ENCODE peak calls at places on chromosomes 11 and 22, in ten cellular contexts. M, A, O, T, J, S, D, K, Q and R are unnamed samples.

GRCh38 chr11:9568854-9569587 is 4.4 kb upstream of the WEE1 start:
- DNase-seq in M (no peak), A (peak), O (peak), T (peak), J (peak), S (peak), D (peak), K (peak), Q (peak), R (no peak)

GRCh38 chr11:27933992-27934829 is 173.7 kb downstream of the KIF18A start:
- DNase-seq in M (no peak), A (peak), O (peak), T (peak), J (no peak), S (peak), D (no peak), K (no peak), Q (no peak), R (no peak)

GRCh38 chr22:46113910-46114517 is 36.3 kb upstream of the PPARA start:
- DNase-seq in M (no peak), A (no peak), O (no peak), T (no peak), J (no peak), S (no peak), D (no peak), K (no peak), Q (no peak), R (no peak)

GRCh38 chr11:128095459-128096096 is 491.8 kb downstream of the ETS1 start:
- DNase-seq in M (no peak), A (peak), O (peak), T (no peak), J (no peak), S (peak), D (no peak), K (no peak), Q (no peak), R (no peak)

GRCh38 chr22:46053563-46054090 is 76.7 kb upstream of the WNT7B start:
- DNase-seq in M (peak), A (peak), O (peak), T (no peak), J (peak), S (peak), D (peak), K (peak), Q (peak), R (no peak)

GRCh38 chr22:46275455-46276129 is 7.8 kb downstream of the TTC38 start:
- DNase-seq in M (no peak), A (no peak), O (no peak), T (no peak), J (no peak), S (no peak), D (no peak), K (no peak), Q (no peak), R (no peak)

GRCh38 chr11:57842873-57843272 is 81.3 kb downstream of the CTNND1 start:
- DNase-seq in M (no peak), A (no peak), O (no peak), T (no peak), J (no peak), S (no peak), D (no peak), K (no peak), Q (no peak), R (no peak)

GRCh38 chr11:330307-330693 is 9.6 kb upstream of the IFITM3 start:
- DNase-seq in M (no peak), A (no peak), O (no peak), T (no peak), J (no peak), S (no peak), D (no peak), K (no peak), Q (no peak), R (no peak)

GRCh38 chr11:70159612-70160570 is 43.2 kb upstream of the FADD start:
- DNase-seq in M (no peak), A (no peak), O (peak), T (no peak), J (peak), S (peak), D (peak), K (peak), Q (peak), R (no peak)

GRCh38 chr11:62146476-62147200 is 22.8 kb downstream of the INCENP start:
- DNase-seq in M (peak), A (no peak), O (no peak), T (no peak), J (peak), S (no peak), D (peak), K (no peak), Q (no peak), R (no peak)

GRCh38 chr11:106399075-106399500 is 321.6 kb downstream of the AASDHPPT start:
- DNase-seq in M (no peak), A (peak), O (peak), T (no peak), J (no peak), S (peak), D (no peak), K (no peak), Q (no peak), R (no peak)

GRCh38 chr11:110162216-110162615 is 69.0 kb downstream of the ZC3H12C start:
- DNase-seq in M (no peak), A (peak), O (no peak), T (no peak), J (no peak), S (no peak), D (no peak), K (no peak), Q (no peak), R (no peak)

GRCh38 chr11:72352859-72353551 is 81.3 kb downstream of the CLPB start:
- DNase-seq in M (peak), A (peak), O (no peak), T (peak), J (no peak), S (peak), D (no peak), K (no peak), Q (no peak), R (no peak)

GRCh38 chr11:124889692-124890091 is 8.0 kb downstream of the ROBO4 start:
- DNase-seq in M (no peak), A (no peak), O (no peak), T (no peak), J (no peak), S (no peak), D (no peak), K (no peak), Q (no peak), R (no peak)

GRCh38 chr22:41382098-41382578 is 396 bp downstream of the TEF start:
- DNase-seq in M (peak), A (peak), O (no peak), T (peak), J (peak), S (no peak), D (peak), K (peak), Q (peak), R (peak)

GRCh38 chr11:64284962-64285884 is at the start of gene GPR137:
- DNase-seq in M (peak), A (peak), O (peak), T (peak), J (peak), S (peak), D (peak), K (peak), Q (peak), R (peak)

GRCh38 chr11:86438685-86439084 is 64.0 kb downstream of the CCDC81 start:
- DNase-seq in M (no peak), A (peak), O (no peak), T (no peak), J (no peak), S (peak), D (no peak), K (no peak), Q (no peak), R (no peak)

GRCh38 chr11:78539566-78539965 is 35.1 kb downstream of the NARS2 start:
- DNase-seq in M (no peak), A (peak), O (peak), T (no peak), J (no peak), S (no peak), D (no peak), K (no peak), Q (no peak), R (no peak)

GRCh38 chr11:123083623-123084029 is 21.7 kb upstream of the HSPA8 start:
- DNase-seq in M (peak), A (peak), O (peak), T (no peak), J (peak), S (peak), D (peak), K (peak), Q (peak), R (peak)

GRCh38 chr11:73334244-73335203 is 26.4 kb downstream of the ARHGEF17 start:
- DNase-seq in M (no peak), A (peak), O (peak), T (peak), J (peak), S (peak), D (peak), K (peak), Q (peak), R (no peak)

GRCh38 chr11:64553554-64554201 is 37.3 kb upstream of the SLC22A12 start:
- DNase-seq in M (peak), A (peak), O (peak), T (peak), J (peak), S (peak), D (no peak), K (peak), Q (peak), R (peak)

GRCh38 chr22:47548953-47549740 is 786.7 kb downstream of the TBC1D22A start:
- DNase-seq in M (no peak), A (no peak), O (no peak), T (no peak), J (no peak), S (no peak), D (peak), K (no peak), Q (no peak), R (no peak)

GRCh38 chr11:75924966-75925784 is 110.2 kb downstream of the UVRAG start:
- DNase-seq in M (no peak), A (no peak), O (no peak), T (no peak), J (no peak), S (peak), D (no peak), K (no peak), Q (no peak), R (no peak)

GRCh38 chr11:69126286-69126685 is 29.4 kb upstream of the SMIM38 start:
- DNase-seq in M (no peak), A (no peak), O (no peak), T (no peak), J (no peak), S (no peak), D (no peak), K (no peak), Q (no peak), R (no peak)

GRCh38 chr22:41690476-41690875 is 1.8 kb upstream of the SNU13 start:
- DNase-seq in M (no peak), A (no peak), O (no peak), T (no peak), J (no peak), S (no peak), D (no peak), K (no peak), Q (no peak), R (no peak)

GRCh38 chr22:20745177-20745576 is 28.7 kb upstream of the SERPIND1 start:
- DNase-seq in M (no peak), A (no peak), O (no peak), T (no peak), J (no peak), S (no peak), D (no peak), K (peak), Q (no peak), R (no peak)

GRCh38 chr11:71356904-71357303 is 91.3 kb downstream of the DHCR7 start:
- DNase-seq in M (no peak), A (no peak), O (no peak), T (no peak), J (no peak), S (no peak), D (no peak), K (no peak), Q (no peak), R (no peak)

GRCh38 chr11:47881145-47881544 is 33.0 kb upstream of the NUP160 start:
- DNase-seq in M (no peak), A (no peak), O (no peak), T (no peak), J (no peak), S (no peak), D (no peak), K (no peak), Q (no peak), R (no peak)

GRCh38 chr11:8168485-8169257 is at the start of gene RIC3:
- DNase-seq in M (peak), A (no peak), O (no peak), T (peak), J (peak), S (no peak), D (peak), K (peak), Q (peak), R (peak)

GRCh38 chr22:50544078-50544745 is 1.5 kb upstream of the KLHDC7B start:
- DNase-seq in M (peak), A (peak), O (no peak), T (peak), J (peak), S (peak), D (peak), K (peak), Q (peak), R (peak)

GRCh38 chr11:117663389-117663788 is 133.6 kb downstream of the DSCAML1 start:
- DNase-seq in M (no peak), A (no peak), O (no peak), T (no peak), J (no peak), S (no peak), D (no peak), K (no peak), Q (no peak), R (no peak)

GRCh38 chr22:46457502-46458488 is 79.6 kb downstream of the CELSR1 start:
- DNase-seq in M (no peak), A (peak), O (no peak), T (peak), J (no peak), S (peak), D (no peak), K (no peak), Q (no peak), R (no peak)

GRCh38 chr11:2991477-2992233 is 474 bp downstream of the NAP1L4 start:
- DNase-seq in M (peak), A (peak), O (peak), T (peak), J (no peak), S (peak), D (no peak), K (no peak), Q (peak), R (peak)

GRCh38 chr11:92967178-92967577 is 2.3 kb upstream of the MTNR1B start:
- DNase-seq in M (no peak), A (no peak), O (no peak), T (no peak), J (no peak), S (no peak), D (no peak), K (no peak), Q (no peak), R (no peak)